ENCODE peak calls at places on chromosomes 16 and 17, in four cellular contexts. N is trophoblast cell, L is neuronal stem cell, B is H1. X is an unnamed sample.

GRCh38 chr16:57624044-57624688 is 4.3 kb upstream of the ADGRG1 start:
- DNase-seq in N (no peak), B (no peak), L (no peak), X (no peak)

GRCh38 chr17:33929181-33929724 is 325.8 kb upstream of the CCL2 start:
- DNase-seq in B (peak), N (no peak), L (peak), X (no peak)

GRCh38 chr16:19911204-19911603 is 26.6 kb upstream of the GPRC5B start:
- DNase-seq in B (no peak), N (no peak), L (no peak), X (no peak)

GRCh38 chr17:77345260-77345910 is 204.6 kb downstream of the SEC14L1 start:
- DNase-seq in L (no peak), B (no peak), N (no peak), X (no peak)

GRCh38 chr17:17361543-17362511 is 58.7 kb downstream of the NT5M start:
- DNase-seq in B (no peak), L (no peak), N (no peak), X (no peak)

GRCh38 chr17:78862073-78863023 is 21.7 kb upstream of the USP36 start:
- DNase-seq in L (no peak), N (peak), B (no peak), X (peak)

GRCh38 chr17:31249742-31250141 is 47.3 kb downstream of the OMG start:
- DNase-seq in N (no peak), B (no peak), L (no peak), X (no peak)

GRCh38 chr16:30740364-30741251 is 7.6 kb upstream of the PHKG2 start:
- DNase-seq in B (no peak), N (peak), L (no peak), X (peak)

GRCh38 chr17:49970498-49970897 is 1.5 kb downstream of the DLX4 start:
- DNase-seq in L (no peak), B (no peak), N (no peak), X (no peak)

GRCh38 chr16:30844671-30845449 is 49.0 kb downstream of the BCL7C start:
- DNase-seq in B (peak), L (peak), N (peak), X (peak)

GRCh38 chr16:3645504-3646347 is 8.8 kb upstream of the DNASE1 start:
- DNase-seq in B (peak), N (no peak), L (peak), X (peak)

GRCh38 chr17:57861000-57861736 is 11.3 kb upstream of the MRPS23 start:
- DNase-seq in N (no peak), L (no peak), B (peak), X (peak)

GRCh38 chr16:55809386-55809785 is 23.5 kb downstream of the CES1 start:
- DNase-seq in B (peak), N (no peak), L (no peak), X (no peak)

GRCh38 chr16:9099131-9099625 is 7.7 kb downstream of the HAPSTR1 start:
- DNase-seq in B (no peak), N (peak), L (no peak), X (peak)

GRCh38 chr17:64506201-64506575 is at the start of gene DDX5:
- DNase-seq in B (peak), L (no peak), N (peak), X (peak)

GRCh38 chr17:64509179-64509578 is 2.4 kb downstream of the CEP95 start:
- DNase-seq in N (no peak), L (no peak), B (no peak), X (no peak)

GRCh38 chr17:64506576-64507417 is at the start of gene CEP95:
- DNase-seq in L (peak), B (peak), N (peak), X (peak)

GRCh38 chr17:64508683-64509082 is 1.9 kb downstream of the CEP95 start:
- DNase-seq in L (no peak), B (no peak), N (no peak), X (no peak)

GRCh38 chr17:64507418-64507766 is 615 bp downstream of the CEP95 start:
- DNase-seq in B (no peak), N (no peak), L (peak), X (peak)
- H2BK5ac ChIP-seq in B (peak), N (peak), L (peak), X (no peak)

DNA sequence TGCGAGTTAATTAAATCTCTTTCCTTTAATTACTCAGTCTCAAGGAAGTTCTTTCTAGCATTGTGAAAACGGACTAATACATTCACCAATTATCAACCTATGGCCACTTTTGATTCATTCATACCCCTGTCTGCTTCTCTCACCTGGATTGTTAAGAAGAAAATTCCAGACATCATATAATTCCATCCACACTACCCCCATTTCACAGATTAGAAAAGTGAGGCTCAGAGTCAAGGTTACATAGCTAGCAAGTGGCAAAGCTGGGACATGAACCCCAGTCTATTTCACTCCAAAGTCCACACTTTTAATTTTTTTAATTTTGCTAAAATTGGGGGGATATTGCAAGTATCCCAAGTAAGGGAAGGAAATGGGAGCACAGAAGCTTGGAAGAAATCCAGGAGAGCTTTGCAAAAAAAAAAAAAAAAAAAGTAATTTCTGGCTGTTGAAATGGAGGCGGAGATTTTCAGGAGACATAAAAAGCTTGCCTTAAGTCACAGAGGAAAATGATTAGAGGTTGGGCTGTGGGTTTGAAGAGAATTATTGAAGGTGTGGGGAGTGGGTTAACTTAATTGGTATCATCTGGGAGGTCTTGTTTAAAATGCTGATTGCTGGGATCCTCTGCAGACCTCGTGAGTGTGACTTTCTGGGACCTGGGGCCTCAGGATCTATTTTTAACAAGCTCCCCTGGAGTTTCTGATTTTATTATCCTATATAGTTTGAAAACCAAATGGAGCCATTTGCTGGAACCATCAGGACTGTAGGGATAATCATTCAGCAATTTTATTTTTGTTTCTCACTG is 42.3 kb upstream of the ZKSCAN2 start:
- DNase-seq in N (no peak), B (no peak), L (no peak), X (no peak)
- H2BK5ac ChIP-seq in N (no peak), B (no peak), L (no peak), X (no peak)

GRCh38 chr17:35063514-35064223 is at the start of gene RFFL:
- DNase-seq in L (peak), N (peak), B (peak), X (peak)
- H2BK5ac ChIP-seq in L (no peak), N (peak), B (peak), X (peak)

GRCh38 chr16:80515374-80515773 is 25.4 kb upstream of the DYNLRB2 start:
- DNase-seq in N (no peak), L (no peak), B (no peak), X (no peak)
- H2BK5ac ChIP-seq in N (no peak), L (no peak), B (no peak), X (no peak)

GRCh38 chr17:82887255-82888164 is 47.7 kb upstream of the ZNF750 start:
- DNase-seq in N (peak), L (no peak), B (no peak), X (peak)
- H2BK5ac ChIP-seq in N (peak), L (no peak), B (no peak), X (no peak)

DNA sequence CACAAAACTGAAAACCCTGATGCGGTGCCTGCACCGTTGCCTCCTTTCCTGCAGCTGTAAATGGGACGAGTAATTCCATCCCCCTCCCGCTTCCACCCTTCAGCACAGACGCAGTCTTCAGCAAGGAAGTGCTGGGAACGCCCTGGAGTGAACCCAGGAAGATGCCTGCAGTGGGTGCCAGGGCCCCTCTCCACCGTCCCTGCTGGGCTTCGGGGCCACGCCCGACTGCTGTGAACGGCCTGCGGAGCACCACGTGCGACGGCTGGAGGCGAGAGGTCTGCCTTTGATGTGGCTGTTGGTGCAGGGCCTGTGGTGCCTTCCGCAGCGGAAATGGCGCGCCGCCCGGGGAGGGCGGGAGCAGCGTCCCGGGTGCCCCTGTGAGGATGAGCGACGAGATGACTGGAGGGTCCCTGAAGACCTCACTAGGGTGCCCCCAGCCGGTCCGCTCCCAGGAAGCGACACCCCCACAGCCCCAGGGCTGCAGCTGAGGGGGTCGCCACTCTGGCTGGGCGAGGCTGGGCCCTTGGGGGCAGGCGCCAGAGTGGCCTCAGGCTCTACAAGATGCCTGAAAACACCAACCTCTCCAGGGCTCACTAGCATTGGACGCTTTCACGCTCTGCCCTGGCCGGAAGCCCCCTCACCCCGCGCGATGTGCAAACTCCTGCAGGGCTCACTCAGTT is 749 bp upstream of the MC1R start:
- DNase-seq in B (peak), N (peak), L (no peak), X (peak)
- H2BK5ac ChIP-seq in B (peak), N (peak), L (no peak), X (no peak)

DNA sequence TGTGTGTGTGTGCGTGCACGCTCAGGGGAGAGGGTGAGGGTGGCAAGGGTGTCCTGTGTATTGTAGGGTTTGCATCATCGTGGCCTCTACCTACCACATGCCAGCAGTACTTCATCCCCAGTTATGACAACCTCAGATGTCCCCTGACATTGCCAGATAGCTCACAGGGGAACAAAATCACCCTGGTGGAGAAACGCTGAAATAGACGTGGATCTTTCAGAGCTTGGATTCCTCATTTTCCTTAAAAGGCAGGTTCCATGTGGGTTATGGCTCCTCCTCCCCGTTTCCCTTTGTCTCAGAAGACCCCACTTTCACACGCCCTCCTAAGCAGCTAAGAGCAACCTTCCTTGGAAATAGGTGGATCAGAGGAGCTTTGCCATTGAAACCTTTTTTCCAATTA is 75.2 kb upstream of the IRX3 start:
- DNase-seq in L (peak), N (no peak), B (no peak), X (no peak)
- H2BK5ac ChIP-seq in L (no peak), N (no peak), B (no peak), X (no peak)

DNA sequence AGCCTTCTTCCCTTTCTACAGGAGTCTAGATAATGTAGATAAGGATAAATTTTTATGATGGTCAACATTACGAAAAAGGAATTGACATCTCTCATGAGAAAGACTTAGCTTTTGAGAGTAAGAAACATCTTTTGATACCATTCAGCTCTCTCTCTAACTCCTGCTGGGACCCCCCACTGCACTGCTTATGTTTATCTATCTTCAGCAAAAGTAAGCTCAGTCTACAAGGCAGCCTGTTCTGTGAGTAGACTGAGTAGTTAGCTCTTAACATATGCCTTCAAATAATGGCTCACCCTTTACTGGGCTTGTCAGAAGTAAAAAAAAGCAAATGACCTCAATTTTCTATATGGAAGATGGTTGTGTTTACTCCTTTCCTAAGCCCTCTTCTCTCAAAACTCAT is 372.2 kb upstream of the CDH11 start:
- DNase-seq in N (no peak), L (no peak), B (no peak), X (no peak)
- H2BK5ac ChIP-seq in N (no peak), L (no peak), B (no peak), X (no peak)

DNA sequence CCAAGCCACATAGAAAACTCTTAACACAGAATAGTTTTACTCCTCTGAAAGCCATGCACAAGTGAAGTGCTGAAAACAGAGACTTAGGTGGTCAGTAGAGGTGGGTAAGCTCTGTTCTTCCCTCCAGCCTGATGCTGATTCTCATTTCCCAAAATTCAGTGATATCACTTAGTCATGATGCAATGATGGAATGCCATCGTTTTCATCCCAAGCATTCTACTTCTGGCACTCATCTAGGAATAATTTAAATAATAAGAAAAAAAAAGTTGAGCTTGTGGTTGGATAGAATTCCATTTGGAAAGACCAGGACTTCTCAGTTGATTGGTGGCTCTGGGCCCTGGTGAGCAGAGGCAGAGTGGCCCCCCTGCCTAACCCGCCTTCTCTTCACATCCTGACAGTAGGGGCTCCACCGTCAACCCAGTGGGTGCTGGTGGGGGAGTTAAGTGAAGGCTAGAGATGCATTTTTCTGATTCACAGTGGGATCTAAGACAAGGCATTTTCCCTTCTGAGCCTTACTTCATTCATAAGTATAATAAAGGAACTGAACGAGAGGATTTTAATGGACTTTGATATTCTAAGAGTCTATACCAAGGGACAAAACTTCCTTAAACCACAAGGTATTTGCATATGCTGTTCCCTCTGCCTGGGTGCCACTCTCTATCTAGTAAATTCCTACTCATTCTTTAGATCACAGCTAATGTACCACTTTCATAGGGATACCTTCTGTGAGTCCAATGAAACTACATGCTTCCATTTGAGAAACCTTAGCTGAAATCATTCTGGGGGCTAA is 310.3 kb upstream of the DYNLRB2 start:
- DNase-seq in B (no peak), N (no peak), L (no peak), X (no peak)
- H2BK5ac ChIP-seq in B (no peak), N (no peak), L (no peak), X (no peak)